ENCODE peak calls at places on chromosomes 16 and 17, in six cellular contexts. O, L, K, U, I and Y are unnamed samples. For H3K4me1, the result is how much of the 10 kb centered on the place peaks cover.

GRCh38 chr17:69480197-69480596 is 65.7 kb downstream of the MAP2K6 start:
- DNase-seq in O (no peak), L (no peak), I (no peak), K (no peak), U (no peak), Y (no peak)

GRCh38 chr17:78738245-78738644 is 43.8 kb downstream of the CYTH1 start:
- DNase-seq in K (no peak), L (no peak), I (no peak), O (no peak), U (no peak), Y (no peak)

GRCh38 chr17:40341808-40342574 is 22.5 kb downstream of the GJD3 start:
- DNase-seq in O (peak), I (peak), K (no peak), L (peak), U (no peak), Y (no peak)

GRCh38 chr17:59381716-59382570 is 50.5 kb downstream of the YPEL2 start:
- DNase-seq in O (no peak), U (no peak), K (no peak), I (no peak), L (no peak), Y (no peak)

GRCh38 chr16:23788653-23789052 is 33.8 kb downstream of the CHP2 start:
- DNase-seq in O (no peak), I (no peak), K (no peak), L (no peak), U (no peak), Y (no peak)

GRCh38 chr16:71569621-71570020 is 7.3 kb downstream of the TAT start:
- DNase-seq in O (no peak), I (no peak), U (no peak), L (no peak), K (no peak), Y (no peak)

GRCh38 chr17:48634446-48635208 is 8.5 kb upstream of the HOXB9 start:
- DNase-seq in I (no peak), L (peak), O (no peak), K (no peak), U (no peak), Y (no peak)

GRCh38 chr16:71226229-71227141 is 4.0 kb downstream of the HYDIN start:
- DNase-seq in I (no peak), O (no peak), L (no peak), K (no peak), U (no peak), Y (no peak)

GRCh38 chr16:30186782-30187555 is 3.6 kb downstream of the CORO1A start:
- DNase-seq in O (peak), U (peak), L (peak), K (no peak), I (peak), Y (peak)

GRCh38 chr16:58847902-58848661 is 114.0 kb upstream of the GOT2 start:
- DNase-seq in I (no peak), K (no peak), U (no peak), O (no peak), L (no peak), Y (peak)

GRCh38 chr17:62750502-62751349 is 57.4 kb downstream of the MARCHF10 start:
- DNase-seq in O (peak), K (no peak), I (no peak), U (no peak), L (no peak), Y (no peak)

GRCh38 chr16:1909661-1910231 is 8.5 kb downstream of the HS3ST6 start:
- DNase-seq in K (no peak), I (no peak), O (peak), L (no peak), U (no peak), Y (no peak)
- H3K4me1 ChIP-seq in K (under half), I (under half), O (under half), L (under half), U (under half), Y (under half)

GRCh38 chr16:81042821-81043220 is 7.2 kb downstream of the ATMIN start:
- DNase-seq in U (no peak), O (no peak), L (no peak), K (no peak), I (no peak), Y (no peak)
- H3K4me1 ChIP-seq in U (under half), O (under half), L (under half), K (under half), I (under half), Y (under half)

GRCh38 chr17:74359916-74360315 is 1.8 kb downstream of the BTBD17 start:
- DNase-seq in U (no peak), L (no peak), I (no peak), K (no peak), O (no peak), Y (no peak)
- H3K4me1 ChIP-seq in U (under half), L (under half), I (under half), K (under half), O (under half), Y (under half)

DNA sequence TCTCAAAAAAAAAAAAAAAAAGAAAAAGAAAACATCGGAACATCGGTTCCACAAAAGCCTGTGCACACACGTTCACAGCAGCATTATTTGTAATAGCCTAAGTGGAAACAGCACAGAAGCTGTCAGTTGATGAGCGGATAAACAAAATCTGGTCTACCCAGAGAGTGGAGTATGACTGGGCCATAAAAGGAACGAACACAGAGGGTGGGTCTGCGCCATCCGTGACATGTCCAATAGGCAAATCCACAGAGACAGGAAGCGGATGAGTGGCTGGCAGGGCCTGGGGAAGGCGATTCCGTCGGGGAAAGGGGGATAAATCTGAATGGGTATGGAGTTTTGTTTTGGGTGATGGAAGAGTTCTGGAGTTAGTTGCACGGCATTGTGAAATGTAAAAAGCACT is 212.2 kb upstream of the CIBAR2 start:
- DNase-seq in I (no peak), K (no peak), L (no peak), U (no peak), O (no peak), Y (no peak)
- H3K4me1 ChIP-seq in I (under half), K (under half), L (under half), U (half or more), O (under half), Y (under half)